ENCODE peak calls at places on chromosome 2, in eight cellular contexts. J is CD8-positive, alpha-beta memory T cell; T is mucosa of descending colon; V is IMR-90; N is right lobe of liver; P is fibroblast of lung; U is BE2C; A is kidney. S is an unnamed sample.

GRCh38 chr2:26243643-26244478 is 571 bp downstream of the HADHA start:
- DNase-seq in U (no peak), P (peak; percentile 50), N (no peak), A (no peak), J (no peak), T (no peak), V (peak; percentile 21), S (no peak)

GRCh38 chr2:200604571-200605255 is 18.9 kb downstream of the AOX1 start:
- DNase-seq in V (peak; percentile 30), A (no peak), T (no peak), J (no peak), U (no peak), N (no peak), P (peak; percentile 44), S (no peak)

GRCh38 chr2:10571057-10571456 is 118.7 kb downstream of the NOL10 start:
- DNase-seq in J (no peak), A (no peak), N (no peak), V (no peak), U (no peak), P (no peak), T (no peak), S (no peak)

GRCh38 chr2:226898925-226899324 is 63.1 kb downstream of the RHBDD1 start:
- DNase-seq in J (no peak), V (no peak), P (no peak), N (no peak), A (no peak), U (no peak), T (no peak), S (no peak)

GRCh38 chr2:217166241-217166640 is 306.4 kb upstream of the TNP1 start:
- DNase-seq in A (no peak), J (no peak), P (peak; percentile 81), T (no peak), U (peak; percentile 21), V (peak; percentile 73), N (no peak), S (no peak)

GRCh38 chr2:175282300-175282699 is 100.8 kb upstream of the ATP5MC3 start:
- DNase-seq in N (no peak), U (no peak), V (peak; percentile 28), T (no peak), P (peak; percentile 54), J (peak; percentile 2), A (no peak), S (no peak)

GRCh38 chr2:28704621-28705020 is 47.0 kb upstream of the PPP1CB start:
- DNase-seq in A (no peak), J (no peak), T (no peak), U (no peak), N (no peak), V (no peak), P (no peak), S (no peak)

GRCh38 chr2:186749179-186749578 is 55.3 kb downstream of the FAM171B start:
- DNase-seq in P (no peak), N (no peak), J (no peak), A (no peak), V (no peak), U (no peak), T (no peak), S (no peak)

GRCh38 chr2:141782574-141782973 is 348.2 kb downstream of the LRP1B start:
- DNase-seq in U (no peak), V (no peak), A (no peak), N (no peak), T (no peak), J (no peak), P (no peak), S (no peak)

GRCh38 chr2:676647-677055 is 555 bp downstream of the TMEM18 start:
- DNase-seq in V (peak; percentile 98), P (peak; percentile 98), N (peak; percentile 100), J (no peak), T (peak; percentile 100), U (peak; percentile 96), A (peak; percentile 100), S (no peak)

GRCh38 chr2:10601866-10602566 is 87.8 kb downstream of the NOL10 start:
- DNase-seq in P (no peak), A (no peak), T (peak; percentile 52), U (no peak), J (no peak), N (no peak), V (no peak), S (no peak)

GRCh38 chr2:132392211-132392610 is 24.4 kb upstream of the GPR39 start:
- DNase-seq in A (no peak), P (no peak), V (no peak), N (no peak), T (no peak), U (no peak), J (no peak), S (no peak)

GRCh38 chr2:195863564-195863963 is 205.1 kb downstream of the DNAH7 start:
- DNase-seq in J (no peak), A (no peak), U (no peak), N (no peak), T (no peak), P (no peak), V (no peak), S (no peak)

GRCh38 chr2:208042041-208042440 is 16.7 kb upstream of the PLEKHM3 start:
- DNase-seq in V (peak; percentile 78), U (no peak), T (no peak), N (no peak), P (peak; percentile 44), J (no peak), A (no peak), S (no peak)

GRCh38 chr2:41475959-41476358 is 571.9 kb upstream of the PKDCC start:
- DNase-seq in U (no peak), P (no peak), N (no peak), A (no peak), T (no peak), V (no peak), J (no peak), S (no peak)

GRCh38 chr2:64932327-64933216 is 56.6 kb upstream of the SLC1A4 start:
- DNase-seq in P (no peak), A (no peak), U (no peak), J (no peak), V (no peak), N (no peak), T (no peak), S (no peak)
- H3K4me3 ChIP-seq in P (no peak overlapping the region), A (no peak overlapping the region), U (no peak overlapping the region), J (no peak overlapping the region), V (no peak overlapping the region), N (no peak overlapping the region), T (no peak overlapping the region), S (no peak overlapping the region)

DNA sequence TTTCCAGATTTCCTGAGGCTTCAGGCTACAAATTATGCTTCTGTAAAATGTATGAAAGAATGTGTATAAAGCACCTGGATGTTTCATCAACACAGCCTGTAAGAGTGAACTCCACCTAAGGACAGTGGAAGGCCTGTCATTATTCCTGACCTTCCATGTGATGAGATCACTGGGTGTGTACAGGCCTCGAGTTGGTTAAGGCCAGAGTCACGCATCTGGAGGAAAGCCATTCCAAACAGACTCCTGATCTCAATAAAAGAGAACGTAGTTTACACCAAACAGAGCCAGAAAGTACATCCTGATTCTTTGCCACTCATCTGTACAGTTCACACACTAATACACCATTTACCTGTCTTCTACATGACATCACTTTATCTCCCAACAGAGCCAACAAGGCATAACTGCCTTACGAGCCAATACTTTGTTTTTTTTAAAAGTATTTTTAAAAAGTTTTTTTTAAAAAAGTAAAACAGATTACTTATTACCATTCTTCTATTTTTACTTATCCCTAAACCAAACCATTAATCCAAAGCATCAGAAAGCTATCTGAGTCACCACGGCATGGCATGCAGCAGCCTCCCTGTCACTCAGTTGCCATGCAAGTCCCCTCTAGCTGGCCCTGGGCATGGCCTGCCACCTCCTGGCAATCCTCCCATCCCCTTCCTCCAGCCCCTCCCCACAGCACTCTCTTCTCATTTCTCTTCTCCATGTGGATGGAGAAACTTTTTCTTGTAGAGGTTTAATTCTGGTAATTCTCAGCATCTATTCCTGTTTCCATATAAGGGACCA is 78.8 kb upstream of the TFCP2L1 start:
- DNase-seq in T (no peak), N (no peak), J (no peak), P (peak; percentile 85), A (no peak), V (peak; percentile 88), U (no peak), S (no peak)
- H3K36me3 ChIP-seq in T (no peaks in the 10 kb centered on the region), N (peaks cover 6% of the 10 kb centered on the region), J (peaks cover 52% of the 10 kb centered on the region), P (peaks cover 19% of the 10 kb centered on the region), A (peaks cover 33% of the 10 kb centered on the region), V (peaks cover 37% of the 10 kb centered on the region), U (no peaks in the 10 kb centered on the region), S (no peaks in the 10 kb centered on the region)

GRCh38 chr2:183035298-183035953 is 2.8 kb downstream of the NCKAP1 start:
- DNase-seq in P (peak; percentile 81), N (no peak), T (no peak), V (peak; percentile 88), J (no peak), U (no peak), A (no peak), S (no peak)
- H3K4me1 ChIP-seq in P (peaks cover 2% of the 10 kb centered on the region), N (peaks cover 17% of the 10 kb centered on the region), T (peaks cover 22% of the 10 kb centered on the region), V (peaks cover 5% of the 10 kb centered on the region), J (peaks cover 30% of the 10 kb centered on the region), U (no peaks in the 10 kb centered on the region), A (peaks cover 6% of the 10 kb centered on the region), S (peaks cover 26% of the 10 kb centered on the region)

DNA sequence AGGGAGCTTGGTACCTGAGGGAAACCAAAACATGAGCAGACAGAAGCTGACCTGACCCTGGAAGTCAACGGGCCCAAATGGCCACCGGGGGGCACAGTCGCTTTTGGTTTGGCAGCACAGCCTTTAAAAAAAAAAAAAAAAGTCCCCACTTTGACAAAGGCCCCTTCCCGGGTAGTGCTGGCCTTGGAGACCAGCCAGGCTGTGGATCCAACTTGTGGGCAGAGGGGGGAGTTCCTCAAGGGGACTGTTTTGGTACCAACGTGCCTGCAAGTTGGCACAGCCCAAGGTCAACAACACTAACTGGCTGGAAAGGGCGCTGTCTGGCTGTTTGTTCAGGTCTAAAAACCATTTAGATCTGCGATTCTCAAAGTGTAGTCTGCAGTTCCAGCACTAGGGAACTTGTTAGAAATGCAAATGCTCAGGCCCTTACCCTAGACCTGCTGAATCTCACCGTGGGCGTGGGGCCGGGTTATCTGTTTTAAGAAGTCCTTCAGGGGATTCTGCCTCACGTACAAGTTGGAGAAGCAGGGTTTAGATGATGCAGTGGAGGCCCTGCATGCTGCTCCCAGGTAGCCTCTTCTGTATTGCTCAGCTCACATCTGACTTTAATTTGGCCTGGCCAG is 83.0 kb downstream of the LPIN1 start:
- DNase-seq in J (peak; percentile 36), U (peak; percentile 84), P (peak; percentile 62), V (peak; percentile 34), T (peak; percentile 67), N (peak; percentile 63), A (peak; percentile 90), S (peak; percentile 56)
- H3K4me3 ChIP-seq in J (peak overlapping the region; percentile 38), U (peak overlapping the region; percentile 53), P (peak overlapping the region; percentile 8), V (no peak overlapping the region), T (no peak overlapping the region), N (no peak overlapping the region), A (peak overlapping the region; percentile 2), S (peak overlapping the region; percentile 60)